ENCODE peak calls at places on chromosomes 16 and 17, in four cellular contexts. V, G, X and E are unnamed samples.

GRCh38 chr16:31094088-31094423 is 541 bp downstream of the VKORC1 start:
- DNase-seq in V (no peak), G (no peak), X (no peak), E (no peak)

GRCh38 chr17:48575066-48575582 is 3.0 kb downstream of the HOXB4 start:
- DNase-seq in V (no peak), G (no peak), X (no peak), E (no peak)

GRCh38 chr17:73226556-73227172 is 33.8 kb downstream of the COG1 start:
- DNase-seq in V (no peak), G (no peak), X (no peak), E (no peak)

GRCh38 chr16:2224183-2224486 is 744 bp downstream of the E4F1 start:
- DNase-seq in V (no peak), G (no peak), X (peak; percentile 61), E (no peak)

GRCh38 chr16:4266372-4266771 is 6.5 kb downstream of the TFAP4 start:
- DNase-seq in V (no peak), G (no peak), X (peak; percentile 77), E (no peak)

GRCh38 chr17:48202945-48203344 is 95.4 kb downstream of the SNX11 start:
- DNase-seq in V (no peak), G (no peak), X (no peak), E (no peak)

GRCh38 chr16:50781043-50781442 is 39.2 kb downstream of the CYLD start:
- DNase-seq in V (no peak), G (no peak), X (peak; percentile 17), E (no peak)

GRCh38 chr16:88722784-88723506 is 16.6 kb downstream of the CTU2 start:
- DNase-seq in V (no peak), G (no peak), X (no peak), E (no peak)

GRCh38 chr16:8229011-8229520 is 361.2 kb downstream of the TMEM114 start:
- DNase-seq in V (no peak), G (no peak), X (no peak), E (no peak)

GRCh38 chr17:43599835-43600234 is 53.7 kb upstream of the ETV4 start:
- DNase-seq in V (no peak), G (no peak), X (peak; percentile 52), E (peak; percentile 51)

GRCh38 chr17:43524945-43525575 is 21.1 kb downstream of the ETV4 start:
- DNase-seq in V (no peak), G (no peak), X (no peak), E (no peak)

GRCh38 chr17:50059759-50060273 is 3.9 kb downstream of the ITGA3 start:
- DNase-seq in V (no peak), G (no peak), X (no peak), E (peak; percentile 96)

GRCh38 chr16:49274936-49275730 is 6.5 kb downstream of the CBLN1 start:
- DNase-seq in V (no peak), G (no peak), X (no peak), E (no peak)

GRCh38 chr16:57949013-57949412 is 21.9 kb downstream of the CNGB1 start:
- DNase-seq in V (no peak), G (no peak), X (no peak), E (no peak)

GRCh38 chr17:78414178-78415162 is 36.0 kb downstream of the PGS1 start:
- DNase-seq in V (peak; percentile 31), G (no peak), X (no peak), E (no peak)

GRCh38 chr16:3825103-3825502 is 55.4 kb downstream of the CREBBP start:
- DNase-seq in V (no peak), G (no peak), X (no peak), E (no peak)

GRCh38 chr17:74780443-74781238 is 4.5 kb upstream of the NAT9 start:
- DNase-seq in V (no peak), G (peak; percentile 88), X (peak; percentile 76), E (no peak)

GRCh38 chr16:88298882-88299745 is 83.6 kb upstream of the ZNF469 start:
- DNase-seq in V (no peak), G (no peak), X (no peak), E (no peak)

GRCh38 chr16:15970743-15971434 is 21.5 kb downstream of the ABCC1 start:
- DNase-seq in V (no peak), G (no peak), X (no peak), E (no peak)

GRCh38 chr16:27362570-27363245 is 39.3 kb upstream of the IL21R start:
- DNase-seq in V (no peak), G (no peak), X (no peak), E (no peak)

GRCh38 chr17:6755731-6756184 is at the start of gene XAF1:
- DNase-seq in V (peak; percentile 54), G (peak; percentile 44), X (no peak), E (no peak)

GRCh38 chr16:70715860-70716357 is 30.1 kb upstream of the MTSS2 start:
- DNase-seq in V (no peak), G (peak; percentile 60), X (no peak), E (no peak)

GRCh38 chr16:407253-407652 is 5.6 kb downstream of the DECR2 start:
- DNase-seq in V (no peak), G (no peak), X (no peak), E (no peak)

GRCh38 chr16:3998793-3999478 is 117.3 kb downstream of the ADCY9 start:
- DNase-seq in V (no peak), G (no peak), X (peak; percentile 51), E (no peak)

GRCh38 chr16:89565506-89566372 is 5.3 kb downstream of the RPL13 start:
- DNase-seq in V (no peak), G (no peak), X (peak; percentile 74), E (no peak)

GRCh38 chr16:30096105-30096861 is at the start of gene YPEL3:
- DNase-seq in V (peak; percentile 79), G (peak; percentile 85), X (peak; percentile 83), E (peak; percentile 97)

GRCh38 chr17:38879878-38880727 is 10.2 kb downstream of the LASP1 start:
- DNase-seq in V (no peak), G (no peak), X (peak; percentile 87), E (no peak)